ENCODE peak calls at places on chromosome 20, in four cellular contexts. One of them, this sample, is unnamed.

GRCh38 chr20:50919567-50919966 is 11.7 kb downstream of the ADNP start:
- DNase-seq in breast epithelium: no peak
- DNase-seq in lower lobe of right lung: peak; percentile 64
- DNase-seq in H1: no peak
- DNase-seq in this sample: no peak

GRCh38 chr20:31578448-31579138 is 26.5 kb upstream of the ID1 start:
- DNase-seq in breast epithelium: no peak
- DNase-seq in lower lobe of right lung: no peak
- DNase-seq in H1: no peak
- DNase-seq in this sample: no peak

GRCh38 chr20:15332711-15333160 is 995.3 kb upstream of the FLRT3 start:
- DNase-seq in breast epithelium: no peak
- DNase-seq in lower lobe of right lung: no peak
- DNase-seq in H1: no peak
- DNase-seq in this sample: no peak

GRCh38 chr20:51003776-51004175 is 19.1 kb downstream of the KCNG1 start:
- DNase-seq in breast epithelium: no peak
- DNase-seq in lower lobe of right lung: no peak
- DNase-seq in H1: no peak
- DNase-seq in this sample: no peak

GRCh38 chr20:41149679-41150131 is 12.4 kb downstream of the PLCG1 start:
- DNase-seq in breast epithelium: no peak
- DNase-seq in lower lobe of right lung: peak; percentile 1
- DNase-seq in H1: no peak
- DNase-seq in this sample: no peak

GRCh38 chr20:51712501-51713212 is 55.5 kb downstream of the ATP9A start:
- DNase-seq in breast epithelium: no peak
- DNase-seq in lower lobe of right lung: no peak
- DNase-seq in H1: no peak
- DNase-seq in this sample: no peak

GRCh38 chr20:34624628-34625027 is 52.3 kb downstream of the PIGU start:
- DNase-seq in breast epithelium: peak; percentile 58
- DNase-seq in lower lobe of right lung: no peak
- DNase-seq in H1: no peak
- DNase-seq in this sample: no peak

GRCh38 chr20:15992564-15992963 is 580.7 kb downstream of the KIF16B start:
- DNase-seq in breast epithelium: no peak
- DNase-seq in lower lobe of right lung: no peak
- DNase-seq in H1: no peak
- DNase-seq in this sample: no peak

GRCh38 chr20:63486300-63486855 is 12.5 kb downstream of the EEF1A2 start:
- DNase-seq in breast epithelium: no peak
- DNase-seq in lower lobe of right lung: no peak
- DNase-seq in H1: no peak
- DNase-seq in this sample: no peak

GRCh38 chr20:38226553-38226952 is 34.0 kb downstream of the KIAA1755 start:
- DNase-seq in breast epithelium: no peak
- DNase-seq in lower lobe of right lung: no peak
- DNase-seq in H1: no peak
- DNase-seq in this sample: no peak

GRCh38 chr20:60055740-60056139 is 97.5 kb downstream of the CDH26 start:
- DNase-seq in breast epithelium: no peak
- DNase-seq in lower lobe of right lung: peak; percentile 85
- DNase-seq in H1: no peak
- DNase-seq in this sample: peak; percentile 20

GRCh38 chr20:24951536-24952047 is 2.5 kb downstream of the CST7 start:
- DNase-seq in breast epithelium: no peak
- DNase-seq in lower lobe of right lung: no peak
- DNase-seq in H1: no peak
- DNase-seq in this sample: no peak

GRCh38 chr20:63785646-63786255 is 45.3 kb downstream of the ZBTB46 start:
- DNase-seq in breast epithelium: no peak
- DNase-seq in lower lobe of right lung: no peak
- DNase-seq in H1: no peak
- DNase-seq in this sample: no peak

GRCh38 chr20:62364911-62365736 is 2.0 kb downstream of the LAMA5 start:
- DNase-seq in breast epithelium: no peak
- DNase-seq in lower lobe of right lung: peak; percentile 81
- DNase-seq in H1: no peak
- DNase-seq in this sample: peak; percentile 34
- H3K4me1 ChIP-seq in breast epithelium: peaks cover 37% of the 10 kb centered on the region
- H3K4me1 ChIP-seq in lower lobe of right lung: peaks cover 88% of the 10 kb centered on the region
- H3K4me1 ChIP-seq in H1: peaks cover 77% of the 10 kb centered on the region
- H3K4me1 ChIP-seq in this sample: peaks cover 25% of the 10 kb centered on the region

GRCh38 chr20:49186535-49187329 is 1.4 kb downstream of the STAU1 start:
- DNase-seq in breast epithelium: peak; percentile 41
- DNase-seq in lower lobe of right lung: peak; percentile 64
- DNase-seq in H1: no peak
- DNase-seq in this sample: peak; percentile 58

GRCh38 chr20:49181265-49181877 is 6.8 kb downstream of the STAU1 start:
- DNase-seq in breast epithelium: no peak
- DNase-seq in lower lobe of right lung: no peak
- DNase-seq in H1: no peak
- DNase-seq in this sample: no peak

GRCh38 chr20:49185071-49185757 is 2.9 kb downstream of the STAU1 start:
- DNase-seq in breast epithelium: no peak
- DNase-seq in lower lobe of right lung: no peak
- DNase-seq in H1: no peak
- DNase-seq in this sample: no peak

GRCh38 chr20:49184691-49185070 is 3.5 kb downstream of the STAU1 start:
- DNase-seq in breast epithelium: no peak
- DNase-seq in lower lobe of right lung: no peak
- DNase-seq in H1: no peak
- DNase-seq in this sample: no peak

GRCh38 chr20:49183444-49183843 is 4.7 kb downstream of the STAU1 start:
- DNase-seq in breast epithelium: no peak
- DNase-seq in lower lobe of right lung: no peak
- DNase-seq in H1: no peak
- DNase-seq in this sample: no peak
- H3K4me1 ChIP-seq in breast epithelium: peaks cover 3% of the 10 kb centered on the region
- H3K4me1 ChIP-seq in lower lobe of right lung: peaks cover 61% of the 10 kb centered on the region
- H3K4me1 ChIP-seq in H1: peaks cover 4% of the 10 kb centered on the region
- H3K4me1 ChIP-seq in this sample: peaks cover 33% of the 10 kb centered on the region

GRCh38 chr20:1652960-1653359 is 4.6 kb downstream of the SIRPG start:
- DNase-seq in breast epithelium: no peak
- DNase-seq in lower lobe of right lung: no peak
- DNase-seq in H1: no peak
- DNase-seq in this sample: no peak
- H3K4me1 ChIP-seq in breast epithelium: no peaks in the 10 kb centered on the region
- H3K4me1 ChIP-seq in lower lobe of right lung: no peaks in the 10 kb centered on the region
- H3K4me1 ChIP-seq in H1: no peaks in the 10 kb centered on the region
- H3K4me1 ChIP-seq in this sample: no peaks in the 10 kb centered on the region

GRCh38 chr20:44497761-44498160 is 22.1 kb downstream of the TTPAL start:
- DNase-seq in breast epithelium: no peak
- DNase-seq in lower lobe of right lung: no peak
- DNase-seq in H1: no peak
- DNase-seq in this sample: no peak
- H3K4me1 ChIP-seq in breast epithelium: no peaks in the 10 kb centered on the region
- H3K4me1 ChIP-seq in lower lobe of right lung: no peaks in the 10 kb centered on the region
- H3K4me1 ChIP-seq in H1: no peaks in the 10 kb centered on the region
- H3K4me1 ChIP-seq in this sample: no peaks in the 10 kb centered on the region

DNA sequence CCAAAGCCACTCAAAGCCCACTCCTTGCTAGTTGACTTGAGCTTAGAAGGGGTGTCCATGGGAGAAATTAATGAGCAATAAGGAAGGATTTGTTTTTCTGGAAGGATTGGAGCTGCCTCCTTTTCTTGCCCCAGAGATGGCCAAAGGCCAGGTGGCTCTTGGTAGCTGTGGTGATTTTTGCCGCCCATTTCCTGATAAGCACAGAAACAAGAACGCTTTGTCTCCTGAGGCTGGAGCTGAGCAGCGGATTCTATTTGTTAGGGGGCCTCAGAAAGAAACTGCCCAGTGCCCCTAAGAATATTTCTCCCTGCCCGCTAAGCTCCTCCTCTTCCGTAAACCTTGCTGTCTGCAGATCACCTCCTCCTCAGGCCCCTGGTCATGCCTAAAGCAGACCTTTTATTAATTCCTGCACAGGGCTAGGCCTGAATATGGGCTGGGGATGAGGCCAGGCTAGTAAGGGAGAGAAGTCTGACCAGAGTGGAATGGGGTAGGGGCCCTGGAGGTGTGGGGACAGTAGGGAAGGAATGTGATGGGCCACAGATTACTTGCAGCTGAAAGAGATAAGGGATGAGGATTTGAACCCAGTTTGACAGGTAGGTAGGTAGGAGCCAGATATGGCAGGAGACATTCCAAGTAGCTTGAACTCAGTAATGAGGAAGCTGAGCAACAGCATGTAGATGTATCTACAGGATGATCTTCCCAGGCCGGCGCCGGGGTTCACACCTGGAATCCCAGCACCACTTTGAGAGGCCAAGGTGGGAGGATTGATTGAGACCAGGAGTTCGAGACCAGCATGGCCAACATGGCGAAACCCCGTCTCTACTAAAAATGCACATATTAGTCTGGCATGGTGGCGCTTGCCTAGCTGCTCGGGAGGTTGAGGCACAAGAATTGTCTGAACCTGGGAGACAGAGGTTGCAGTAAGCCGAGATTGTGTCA is 71.2 kb upstream of the NAA20 start:
- DNase-seq in breast epithelium: peak; percentile 60
- DNase-seq in lower lobe of right lung: no peak
- DNase-seq in H1: no peak
- DNase-seq in this sample: no peak
- H3K4me1 ChIP-seq in breast epithelium: peaks cover 3% of the 10 kb centered on the region
- H3K4me1 ChIP-seq in lower lobe of right lung: peaks cover 74% of the 10 kb centered on the region
- H3K4me1 ChIP-seq in H1: no peaks in the 10 kb centered on the region
- H3K4me1 ChIP-seq in this sample: peaks cover 16% of the 10 kb centered on the region

DNA sequence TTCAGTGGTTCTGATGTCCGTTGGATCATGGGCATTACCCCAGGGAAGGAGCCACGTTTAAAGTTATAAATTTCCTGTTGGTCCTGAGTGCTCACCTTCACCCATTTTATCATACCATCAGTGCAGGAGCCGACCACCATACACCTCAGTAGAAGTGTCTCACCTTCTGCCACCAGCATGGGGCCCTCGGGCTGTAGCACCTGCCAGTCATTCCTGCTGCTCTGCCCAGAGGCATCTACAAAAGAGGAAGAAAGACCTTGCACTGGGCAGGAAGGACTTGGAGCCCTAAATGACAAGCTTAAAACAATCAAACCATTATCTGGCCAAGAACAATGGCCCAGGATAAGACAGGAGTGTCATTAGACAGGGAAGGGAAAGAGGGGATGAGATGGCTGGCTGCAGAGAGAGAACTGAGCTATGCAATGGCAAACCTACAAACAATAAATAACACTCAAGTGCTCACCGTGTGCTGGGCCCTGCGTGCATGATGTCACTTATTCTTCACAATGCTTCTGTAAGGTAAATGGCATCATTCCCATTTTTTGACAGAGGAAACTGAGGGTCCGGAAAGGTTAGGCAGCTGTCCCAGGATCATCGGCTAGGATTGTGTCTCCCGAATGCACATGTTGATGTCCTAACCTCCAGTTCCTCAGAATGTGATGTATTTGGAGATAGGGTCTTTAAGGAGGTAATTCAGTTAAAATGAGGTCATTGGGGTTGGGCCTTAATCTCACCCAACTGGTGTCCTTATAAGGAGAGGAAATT is 11.2 kb downstream of the SIRPB2 start:
- DNase-seq in breast epithelium: no peak
- DNase-seq in lower lobe of right lung: no peak
- DNase-seq in H1: no peak
- DNase-seq in this sample: no peak
- H3K4me1 ChIP-seq in breast epithelium: no peaks in the 10 kb centered on the region
- H3K4me1 ChIP-seq in lower lobe of right lung: no peaks in the 10 kb centered on the region
- H3K4me1 ChIP-seq in H1: no peaks in the 10 kb centered on the region
- H3K4me1 ChIP-seq in this sample: no peaks in the 10 kb centered on the region

DNA sequence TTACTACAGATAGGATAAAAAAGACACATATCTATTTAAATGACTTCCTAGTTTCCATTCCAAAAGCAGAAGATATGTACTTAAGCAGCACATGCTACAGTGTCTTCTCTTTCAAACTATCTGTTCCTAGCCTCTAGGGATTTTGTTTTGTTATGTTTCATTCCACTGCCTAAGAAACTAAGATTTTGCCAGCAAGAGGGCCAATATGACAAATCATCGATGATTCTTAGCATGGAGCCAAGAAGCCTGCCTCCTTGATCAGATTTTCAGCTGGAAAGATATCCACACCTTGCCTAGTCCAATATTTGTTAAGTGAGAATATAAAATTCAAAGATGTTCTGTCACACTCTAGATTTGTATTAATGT is 7.0 kb downstream of the SNX5 start:
- DNase-seq in breast epithelium: no peak
- DNase-seq in lower lobe of right lung: no peak
- DNase-seq in H1: no peak
- DNase-seq in this sample: no peak
- H3K4me1 ChIP-seq in breast epithelium: no peaks in the 10 kb centered on the region
- H3K4me1 ChIP-seq in lower lobe of right lung: peaks cover 95% of the 10 kb centered on the region
- H3K4me1 ChIP-seq in H1: peaks cover 19% of the 10 kb centered on the region
- H3K4me1 ChIP-seq in this sample: peaks cover 73% of the 10 kb centered on the region

GRCh38 chr20:57264908-57265648 is 1.4 kb downstream of the BMP7 start:
- DNase-seq in breast epithelium: no peak
- DNase-seq in lower lobe of right lung: no peak
- DNase-seq in H1: no peak
- DNase-seq in this sample: no peak

GRCh38 chr20:57263127-57263609 is 3.3 kb downstream of the BMP7 start:
- DNase-seq in breast epithelium: no peak
- DNase-seq in lower lobe of right lung: no peak
- DNase-seq in H1: no peak
- DNase-seq in this sample: no peak

GRCh38 chr20:57264151-57264792 is 2.2 kb downstream of the BMP7 start:
- DNase-seq in breast epithelium: no peak
- DNase-seq in lower lobe of right lung: no peak
- DNase-seq in H1: no peak
- DNase-seq in this sample: no peak

GRCh38 chr20:57262244-57263126 is 4.0 kb downstream of the BMP7 start:
- DNase-seq in breast epithelium: no peak
- DNase-seq in lower lobe of right lung: no peak
- DNase-seq in H1: no peak
- DNase-seq in this sample: no peak

DNA sequence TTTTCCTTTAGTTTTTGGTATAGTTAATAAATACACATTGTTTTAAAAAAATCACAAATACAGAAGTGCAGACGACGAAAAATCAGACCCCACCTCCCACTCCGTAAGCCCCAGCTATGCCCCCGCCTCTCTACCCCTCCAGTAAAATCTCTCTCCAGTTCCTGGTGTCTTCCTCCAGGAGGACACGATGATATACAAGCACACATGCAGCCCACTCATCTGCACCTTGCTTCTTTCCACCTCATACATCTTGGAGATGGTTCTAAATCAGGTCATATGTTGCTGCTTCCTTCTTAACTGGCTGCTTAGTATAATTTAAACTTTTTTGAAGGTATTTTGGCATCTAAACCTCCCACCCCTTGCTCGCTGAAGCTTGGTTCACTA is 2.7 kb downstream of the BMP7 start:
- DNase-seq in breast epithelium: no peak
- DNase-seq in lower lobe of right lung: no peak
- DNase-seq in H1: no peak
- DNase-seq in this sample: no peak
- H3K4me1 ChIP-seq in breast epithelium: no peaks in the 10 kb centered on the region
- H3K4me1 ChIP-seq in lower lobe of right lung: no peaks in the 10 kb centered on the region
- H3K4me1 ChIP-seq in H1: peaks cover 38% of the 10 kb centered on the region
- H3K4me1 ChIP-seq in this sample: peaks cover 3% of the 10 kb centered on the region